ENCODE peak calls at places on chromosomes 12 and 14, in five cellular contexts. One of them, this sample, is unnamed.

GRCh38 chr14:90273532-90273931 is 17.2 kb downstream of the PSMC1 start:
- DNase-seq in hypothalamus: no peak
- DNase-seq in MM.1S: no peak
- DNase-seq in aorta: no peak
- DNase-seq in NCI-H446 treated with DMSO at 0.1 percent for 48 hours: no peak
- DNase-seq in this sample: no peak

GRCh38 chr14:61404637-61405036 is 83.3 kb downstream of the PRKCH start:
- DNase-seq in hypothalamus: no peak
- DNase-seq in MM.1S: no peak
- DNase-seq in aorta: no peak
- DNase-seq in NCI-H446 treated with DMSO at 0.1 percent for 48 hours: no peak
- DNase-seq in this sample: no peak

GRCh38 chr12:112353389-112353788 is 28.8 kb downstream of the HECTD4 start:
- DNase-seq in hypothalamus: no peak
- DNase-seq in MM.1S: no peak
- DNase-seq in aorta: no peak
- DNase-seq in NCI-H446 treated with DMSO at 0.1 percent for 48 hours: no peak
- DNase-seq in this sample: peak

GRCh38 chr12:56014205-56014604 is 6.6 kb upstream of the IKZF4 start:
- DNase-seq in hypothalamus: no peak
- DNase-seq in MM.1S: no peak
- DNase-seq in aorta: no peak
- DNase-seq in NCI-H446 treated with DMSO at 0.1 percent for 48 hours: no peak
- DNase-seq in this sample: no peak

GRCh38 chr12:87687362-87687761 is 341.8 kb downstream of the C12orf50 start:
- DNase-seq in hypothalamus: no peak
- DNase-seq in MM.1S: no peak
- DNase-seq in aorta: no peak
- DNase-seq in NCI-H446 treated with DMSO at 0.1 percent for 48 hours: no peak
- DNase-seq in this sample: no peak

GRCh38 chr12:115354476-115354890 is 670.5 kb upstream of the TBX3 start:
- DNase-seq in hypothalamus: no peak
- DNase-seq in MM.1S: peak
- DNase-seq in aorta: no peak
- DNase-seq in NCI-H446 treated with DMSO at 0.1 percent for 48 hours: no peak
- DNase-seq in this sample: peak

GRCh38 chr12:50725011-50725899 is 38.6 kb upstream of the ATF1 start:
- DNase-seq in hypothalamus: no peak
- DNase-seq in MM.1S: no peak
- DNase-seq in aorta: no peak
- DNase-seq in NCI-H446 treated with DMSO at 0.1 percent for 48 hours: no peak
- DNase-seq in this sample: no peak

GRCh38 chr12:113479578-113480335 is 8.1 kb upstream of the LHX5 start:
- DNase-seq in hypothalamus: no peak
- DNase-seq in MM.1S: no peak
- DNase-seq in aorta: no peak
- DNase-seq in NCI-H446 treated with DMSO at 0.1 percent for 48 hours: no peak
- DNase-seq in this sample: no peak

GRCh38 chr12:674272-674781 is 11.1 kb upstream of the NINJ2 start:
- DNase-seq in hypothalamus: no peak
- DNase-seq in MM.1S: peak
- DNase-seq in aorta: no peak
- DNase-seq in NCI-H446 treated with DMSO at 0.1 percent for 48 hours: no peak
- DNase-seq in this sample: peak

GRCh38 chr14:22491683-22492483 is 97.1 kb downstream of the DAD1 start:
- DNase-seq in hypothalamus: no peak
- DNase-seq in MM.1S: no peak
- DNase-seq in aorta: no peak
- DNase-seq in NCI-H446 treated with DMSO at 0.1 percent for 48 hours: no peak
- DNase-seq in this sample: no peak

GRCh38 chr12:30813741-30814687 is 59.3 kb upstream of the CAPRIN2 start:
- DNase-seq in hypothalamus: no peak
- DNase-seq in MM.1S: no peak
- DNase-seq in aorta: no peak
- DNase-seq in NCI-H446 treated with DMSO at 0.1 percent for 48 hours: no peak
- DNase-seq in this sample: no peak

GRCh38 chr12:66127695-66128094 is 2.9 kb downstream of the LLPH start:
- DNase-seq in hypothalamus: no peak
- DNase-seq in MM.1S: no peak
- DNase-seq in aorta: no peak
- DNase-seq in NCI-H446 treated with DMSO at 0.1 percent for 48 hours: no peak
- DNase-seq in this sample: no peak

GRCh38 chr14:60643443-60644402 is 5.6 kb downstream of the SIX1 start:
- DNase-seq in hypothalamus: no peak
- DNase-seq in MM.1S: no peak
- DNase-seq in aorta: no peak
- DNase-seq in NCI-H446 treated with DMSO at 0.1 percent for 48 hours: no peak
- DNase-seq in this sample: no peak

GRCh38 chr12:121893901-121894540 is 5.4 kb downstream of the PSMD9 start:
- DNase-seq in hypothalamus: no peak
- DNase-seq in MM.1S: peak
- DNase-seq in aorta: no peak
- DNase-seq in NCI-H446 treated with DMSO at 0.1 percent for 48 hours: no peak
- DNase-seq in this sample: peak

GRCh38 chr12:105470102-105470501 is 139.6 kb downstream of the C12orf75 start:
- DNase-seq in hypothalamus: no peak
- DNase-seq in MM.1S: no peak
- DNase-seq in aorta: no peak
- DNase-seq in NCI-H446 treated with DMSO at 0.1 percent for 48 hours: no peak
- DNase-seq in this sample: no peak

GRCh38 chr14:103384450-103385152 is 614 bp upstream of the MARK3 start:
- DNase-seq in hypothalamus: no peak
- DNase-seq in MM.1S: no peak
- DNase-seq in aorta: no peak
- DNase-seq in NCI-H446 treated with DMSO at 0.1 percent for 48 hours: no peak
- DNase-seq in this sample: no peak

GRCh38 chr14:105087963-105088811 is 23.0 kb upstream of the GPR132 start:
- DNase-seq in hypothalamus: no peak
- DNase-seq in MM.1S: no peak
- DNase-seq in aorta: peak
- DNase-seq in NCI-H446 treated with DMSO at 0.1 percent for 48 hours: no peak
- DNase-seq in this sample: peak

GRCh38 chr12:30358113-30358512 is 337.6 kb downstream of the IPO8 start:
- DNase-seq in hypothalamus: no peak
- DNase-seq in MM.1S: no peak
- DNase-seq in aorta: no peak
- DNase-seq in NCI-H446 treated with DMSO at 0.1 percent for 48 hours: no peak
- DNase-seq in this sample: no peak

This sample was measured in RKO.